ENCODE peak calls at places on chromosomes 11 and 22, in five cellular contexts. O is right atrium auricular region, G is astrocyte of the spinal cord, N is mammary epithelial cell, I is lung. L is an unnamed sample.

GRCh38 chr11:35295751-35296150 is 123.6 kb downstream of the SLC1A2 start:
- DNase-seq in O (no peak), N (peak), I (no peak), G (no peak), L (no peak)

GRCh38 chr11:120073196-120073595 is 64.7 kb downstream of the TRIM29 start:
- DNase-seq in I (no peak), N (no peak), G (no peak), O (no peak), L (no peak)

GRCh38 chr11:12930850-12931249 is 78.3 kb upstream of the RASSF10 start:
- DNase-seq in G (no peak), O (no peak), N (no peak), I (no peak), L (peak)

GRCh38 chr11:130031056-130031455 is 28.4 kb upstream of the PRDM10 start:
- DNase-seq in N (no peak), O (no peak), G (no peak), I (no peak), L (no peak)

GRCh38 chr11:36751251-36751839 is 153.3 kb upstream of the RAG2 start:
- DNase-seq in I (no peak), O (no peak), N (no peak), G (no peak), L (no peak)

GRCh38 chr11:57761301-57762234 is at the start of gene CTNND1:
- DNase-seq in G (peak), O (peak), I (peak), N (peak), L (peak)

GRCh38 chr11:110430267-110431211 is 791 bp downstream of the FDX1 start:
- DNase-seq in N (peak), O (no peak), I (peak), G (peak), L (peak)

GRCh38 chr11:952406-953385 is 27.0 kb downstream of the AP2A2 start:
- DNase-seq in G (peak), N (no peak), O (no peak), I (peak), L (peak)

GRCh38 chr22:46758867-46759290 is 3.6 kb upstream of the TBC1D22A start:
- DNase-seq in I (peak), G (peak), N (peak), O (no peak), L (peak)
- TF ChIP-seq CTCF in I (peak), G (peak), N (peak), O (peak), L (peak)

GRCh38 chr11:78427615-78428272 is 10.1 kb upstream of the GAB2 start:
- DNase-seq in O (no peak), I (no peak), N (peak), G (no peak), L (no peak)
- H3K4me3 ChIP-seq in O (no peak), I (no peak), N (no peak), G (no peak), L (no peak)

GRCh38 chr22:41822289-41823057 is 10.4 kb upstream of the SREBF2 start:
- DNase-seq in I (no peak), G (peak), N (peak), O (no peak), L (peak)
- TF ChIP-seq CTCF in I (peak), G (peak), N (peak), O (peak), L (peak)

DNA sequence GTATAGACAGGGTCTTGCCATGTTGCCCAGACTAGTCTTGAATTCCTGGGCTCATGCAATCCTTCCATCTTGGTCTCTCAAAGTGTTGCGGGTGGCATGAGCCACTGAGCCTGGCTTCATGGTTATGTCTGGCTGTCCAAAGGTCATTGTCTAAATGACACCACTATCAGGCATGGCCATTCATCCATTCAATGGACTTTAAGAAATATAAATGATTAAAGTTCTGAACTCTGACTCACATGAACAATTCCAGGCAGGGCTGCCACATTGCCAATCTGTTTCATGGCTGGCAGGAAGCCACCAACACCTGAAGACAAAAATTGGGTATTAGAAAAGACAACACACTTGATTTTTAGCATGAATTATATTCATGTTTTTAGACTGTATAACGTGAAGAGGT is 4.1 kb downstream of the RTCB start:
- DNase-seq in I (no peak), O (no peak), G (no peak), N (no peak), L (no peak)
- H3K4me3 ChIP-seq in I (no peak), O (no peak), G (no peak), N (no peak), L (no peak)

DNA sequence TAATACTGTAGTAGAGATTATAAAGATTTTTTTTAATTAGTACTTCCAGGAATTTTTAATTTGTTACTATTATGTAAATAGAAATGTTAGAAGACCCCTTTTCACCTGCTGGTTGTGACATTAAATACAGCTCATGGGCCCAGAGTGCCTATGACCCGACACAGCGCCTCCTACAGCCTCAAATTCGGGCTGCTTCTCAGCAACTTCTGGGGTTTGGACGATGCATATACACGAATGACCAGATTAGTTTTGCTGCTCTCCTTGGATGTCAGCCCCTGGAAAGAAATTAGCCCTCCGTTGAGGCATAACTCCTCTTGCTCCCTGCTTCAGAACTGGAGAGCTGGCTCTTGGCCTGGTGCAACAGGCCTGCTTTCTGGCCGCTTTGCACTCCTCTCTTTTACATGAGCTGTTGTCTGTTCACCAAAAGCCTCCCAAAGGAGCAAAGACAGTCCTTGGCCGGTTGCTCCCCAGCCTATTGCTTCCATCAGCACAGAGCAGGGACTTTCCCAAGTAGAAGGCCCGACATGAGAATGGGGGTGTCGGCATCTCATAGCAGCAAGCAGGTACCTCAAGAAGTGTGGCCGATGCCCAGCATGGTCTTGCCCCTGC is 3.3 kb downstream of the TECTA start:
- DNase-seq in N (no peak), O (no peak), G (no peak), I (no peak), L (no peak)
- TF ChIP-seq CTCF in N (no peak), O (peak), G (no peak), I (no peak), L (peak)

GRCh38 chr11:122176651-122177050 is 60.6 kb upstream of the BLID start:
- DNase-seq in G (no peak), I (no peak), N (peak), O (no peak), L (no peak)

GRCh38 chr11:122173074-122173450 is 57.0 kb upstream of the BLID start:
- DNase-seq in I (no peak), O (no peak), G (no peak), N (no peak), L (no peak)

GRCh38 chr11:122173587-122173986 is 57.6 kb upstream of the BLID start:
- DNase-seq in O (no peak), G (no peak), I (no peak), N (no peak), L (peak)

GRCh38 chr11:122177238-122177637 is 61.2 kb upstream of the BLID start:
- DNase-seq in N (no peak), G (no peak), O (no peak), I (no peak), L (no peak)

GRCh38 chr11:122175316-122175715 is 59.3 kb upstream of the BLID start:
- DNase-seq in O (no peak), I (no peak), G (no peak), N (no peak), L (no peak)
- H3K4me3 ChIP-seq in O (no peak), I (no peak), G (peak), N (no peak), L (peak)

DNA sequence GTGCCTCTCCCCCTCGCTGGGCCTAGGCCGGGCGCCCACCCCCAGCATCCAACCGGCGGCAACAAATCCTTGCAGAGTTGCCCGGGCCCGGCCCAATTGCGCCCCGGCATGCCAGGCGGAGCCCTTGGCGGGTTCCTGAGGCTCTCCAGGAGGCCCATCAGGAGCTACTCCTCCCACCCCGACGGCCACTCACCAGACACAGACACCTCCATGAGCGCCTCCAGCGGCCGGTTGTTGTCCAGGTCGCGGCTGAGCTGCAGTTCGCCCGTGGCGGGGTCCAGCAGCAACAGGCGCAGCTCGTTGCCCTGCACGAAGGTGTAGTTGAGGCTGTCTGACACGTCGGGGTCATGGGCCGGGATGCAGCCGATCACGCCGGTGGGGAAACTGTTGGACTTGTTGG is 4.0 kb downstream of the CELSR1 start:
- DNase-seq in O (no peak), G (no peak), N (no peak), I (peak), L (no peak)
- TF ChIP-seq CTCF in O (no peak), G (no peak), N (no peak), I (no peak), L (no peak)

DNA sequence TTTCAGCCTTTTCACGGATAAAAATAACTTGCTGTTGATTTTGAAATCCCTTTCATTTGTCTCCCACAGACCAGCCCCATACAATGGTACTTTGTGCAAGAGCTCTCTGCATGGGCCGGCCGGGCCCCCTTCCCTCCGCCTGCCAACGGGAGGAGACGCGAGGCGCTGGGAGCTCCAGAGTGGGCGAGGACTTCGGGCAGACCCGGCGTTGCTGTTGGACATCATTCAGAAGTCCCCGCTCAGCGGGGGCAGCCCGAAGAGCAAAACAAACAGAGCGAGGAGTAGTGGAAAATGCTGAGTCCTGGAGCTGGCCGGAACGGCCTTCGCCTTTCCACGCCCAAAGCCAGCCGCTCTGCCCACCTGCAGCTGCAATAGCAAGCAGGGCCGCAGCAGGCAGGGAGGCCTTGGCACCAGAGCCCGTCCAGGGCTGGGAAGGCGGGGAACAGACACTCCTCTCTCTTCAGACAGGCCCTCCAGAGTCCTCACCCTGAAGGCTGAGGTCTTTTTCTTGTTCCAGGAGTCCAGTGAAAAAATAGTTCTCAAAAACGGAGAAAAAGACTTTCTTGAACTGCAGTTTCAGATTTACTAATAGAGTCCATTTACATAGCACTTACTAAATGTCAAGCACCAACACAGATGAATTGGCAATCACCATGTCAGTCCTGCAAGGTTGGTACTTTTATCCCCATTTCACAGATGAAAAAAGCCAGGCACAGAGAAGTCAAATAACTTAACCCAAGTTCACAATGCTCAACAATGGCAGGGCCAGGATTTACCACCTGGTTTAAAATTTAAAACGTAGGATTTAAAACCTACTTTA is 135.5 kb downstream of the ETS1 start:
- DNase-seq in N (peak), O (peak), G (peak), I (peak), L (peak)
- H3K4me3 ChIP-seq in N (no peak), O (peak), G (no peak), I (no peak), L (peak)

GRCh38 chr11:5610446-5610845 is 14.0 kb downstream of the TRIM6 start:
- DNase-seq in I (no peak), G (no peak), N (no peak), O (no peak), L (no peak)

GRCh38 chr11:5608778-5609177 is 12.3 kb downstream of the TRIM6 start:
- DNase-seq in N (no peak), G (no peak), O (no peak), I (no peak), L (peak)

GRCh38 chr11:5605849-5606248 is 9.4 kb downstream of the TRIM6 start:
- DNase-seq in I (no peak), N (peak), O (no peak), G (peak), L (peak)

GRCh38 chr11:5611627-5612026 is 13.2 kb upstream of the TRIM34 start:
- DNase-seq in I (no peak), N (no peak), G (no peak), O (no peak), L (no peak)
- TF ChIP-seq CTCF in I (no peak), N (no peak), G (no peak), O (no peak), L (no peak)

GRCh38 chr22:37501610-37502341 is 15.6 kb upstream of the MFNG start:
- DNase-seq in N (peak), O (peak), I (peak), G (peak), L (peak)
- H3K4me3 ChIP-seq in N (no peak), O (no peak), I (no peak), G (no peak), L (no peak)